ENCODE peak calls at places on chromosomes 5 and 9, in six cellular contexts. V is GM12891, O is HepG2, T is K562, Y is GM12878, N is H1. S is an unnamed sample.

GRCh38 chr5:173781432-173781825 is 106.7 kb upstream of the CPEB4 start:
- DNase-seq in Y (no peak), N (no peak), O (peak), T (no peak), V (no peak), S (no peak)

GRCh38 chr5:87154191-87154590 is 113.5 kb upstream of the RASA1 start:
- DNase-seq in N (no peak), T (no peak), O (no peak), V (no peak), Y (no peak), S (no peak)

GRCh38 chr9:131169567-131169966 is 44.2 kb downstream of the NUP214 start:
- DNase-seq in N (no peak), V (no peak), Y (no peak), T (no peak), O (no peak), S (no peak)

GRCh38 chr5:150987746-150988145 is 32.6 kb upstream of the GPX3 start:
- DNase-seq in O (no peak), Y (no peak), T (no peak), N (no peak), V (no peak), S (no peak)

GRCh38 chr9:104997536-104997935 is 69.6 kb upstream of the ABCA1 start:
- DNase-seq in Y (no peak), T (no peak), N (no peak), O (no peak), V (no peak), S (no peak)

GRCh38 chr5:99621772-99622681 is 693.2 kb upstream of the CHD1 start:
- DNase-seq in V (no peak), T (no peak), N (no peak), O (no peak), Y (no peak), S (no peak)

GRCh38 chr5:11234501-11234911 is 473.5 kb upstream of the DAP start:
- DNase-seq in O (no peak), Y (no peak), V (no peak), N (no peak), T (no peak), S (no peak)

GRCh38 chr5:154190652-154191304 is at the start of gene GALNT10:
- DNase-seq in O (peak), Y (no peak), N (no peak), V (peak), T (peak), S (peak)

GRCh38 chr9:116193636-116194035 is 40.0 kb downstream of the PAPPA start:
- DNase-seq in V (no peak), O (no peak), Y (no peak), N (no peak), T (no peak), S (no peak)

GRCh38 chr5:40879163-40879942 is 29.9 kb upstream of the C7 start:
- DNase-seq in Y (no peak), T (peak), V (peak), N (no peak), O (peak), S (no peak)

GRCh38 chr9:111431684-111432083 is 52.5 kb downstream of the ECPAS start:
- DNase-seq in V (no peak), N (no peak), Y (no peak), T (no peak), O (no peak), S (no peak)

GRCh38 chr5:10564838-10565784 is 1.2 kb downstream of the ANKRD33B start:
- DNase-seq in N (no peak), T (no peak), O (no peak), Y (no peak), V (no peak), S (no peak)

GRCh38 chr9:89825648-89826047 is 220.8 kb downstream of the GADD45G start:
- DNase-seq in N (no peak), Y (no peak), V (no peak), T (no peak), O (no peak), S (no peak)

GRCh38 chr5:126449751-126450271 is 26.6 kb downstream of the GRAMD2B start:
- DNase-seq in V (no peak), N (no peak), T (peak), Y (peak), O (no peak), S (no peak)

GRCh38 chr9:121201045-121201737 is 478 bp downstream of the RAB14 start:
- DNase-seq in V (peak), O (no peak), T (peak), N (no peak), Y (no peak), S (peak)

GRCh38 chr9:121837113-121838010 is 185.9 kb downstream of the DAB2IP start:
- DNase-seq in V (no peak), T (no peak), N (no peak), O (no peak), Y (no peak), S (no peak)

GRCh38 chr5:147095740-147096139 is 139.1 kb upstream of the STK32A start:
- DNase-seq in V (no peak), Y (no peak), N (no peak), O (no peak), T (no peak), S (no peak)

GRCh38 chr5:59133801-59134261 is 551.0 kb downstream of the RAB3C start:
- DNase-seq in Y (no peak), V (no peak), N (no peak), T (no peak), O (no peak), S (no peak)

GRCh38 chr9:4904322-4905134 is 80.5 kb upstream of the JAK2 start:
- DNase-seq in O (no peak), Y (no peak), N (no peak), V (no peak), T (no peak), S (no peak)

DNA sequence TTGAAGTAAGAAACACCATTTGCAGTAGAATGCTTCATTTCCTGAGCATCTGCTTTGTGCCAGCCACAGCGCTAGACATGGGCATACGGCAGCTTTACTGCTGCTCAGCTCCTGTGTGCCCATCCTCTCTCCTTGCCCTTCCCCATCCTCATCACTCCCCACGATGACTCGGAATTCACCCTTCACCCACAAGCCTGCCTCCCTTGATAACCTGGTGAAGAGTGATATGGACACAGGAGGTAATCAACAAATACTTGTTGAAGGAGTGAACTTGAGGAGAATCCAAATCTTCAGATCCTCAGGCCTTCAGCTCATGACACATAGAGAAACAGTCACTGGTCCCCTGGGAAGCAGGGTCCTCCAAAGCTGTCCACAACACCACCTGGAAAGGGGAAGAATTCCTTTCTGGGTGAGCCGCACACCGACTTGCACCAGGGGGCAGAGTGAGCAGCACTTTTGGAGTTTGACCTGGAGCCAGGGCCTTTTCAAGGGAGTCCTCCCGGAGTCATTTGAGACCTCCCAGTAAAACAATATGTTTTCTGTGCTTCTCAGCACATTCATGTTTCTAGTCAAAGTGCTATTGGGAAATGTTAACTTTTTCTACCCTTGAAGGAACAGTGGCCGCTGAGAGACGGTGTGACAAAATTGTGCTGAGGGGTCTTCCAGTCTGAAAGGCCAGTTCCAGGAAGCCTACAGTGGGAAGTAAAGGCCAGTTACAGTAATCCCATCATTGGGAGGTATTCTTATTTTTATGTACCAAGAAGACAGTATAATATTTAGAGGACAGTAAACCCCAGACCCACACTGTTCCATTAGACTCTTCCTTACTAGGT is 332.3 kb downstream of the CWC27 start:
- DNase-seq in Y (no peak), V (no peak), O (peak), N (peak), T (peak), S (no peak)
- TF ChIP-seq POLR2A in Y (no peak), V (no peak), O (no peak), N (no peak), T (no peak), S (no peak)

GRCh38 chr9:99431103-99431502 is 209.0 kb downstream of the SEC61B start:
- DNase-seq in T (no peak), Y (no peak), N (no peak), O (no peak), V (no peak), S (no peak)
- TF ChIP-seq TAF1 in T (no peak), Y (no peak), N (no peak), O (no peak), V (no peak), S (no peak)

GRCh38 chr9:132409828-132410528 is at the start of gene CFAP77:
- DNase-seq in V (peak), O (peak), Y (no peak), T (peak), N (no peak), S (peak)
- TF ChIP-seq POLR2A in V (no peak), O (no peak), Y (no peak), T (no peak), N (no peak), S (no peak)

GRCh38 chr5:179422840-179423523 is 77.7 kb upstream of the ADAMTS2 start:
- DNase-seq in O (no peak), N (no peak), T (no peak), Y (no peak), V (no peak), S (no peak)

GRCh38 chr5:179418972-179419371 is 73.7 kb upstream of the ADAMTS2 start:
- DNase-seq in N (no peak), V (no peak), T (no peak), O (no peak), Y (no peak), S (no peak)

GRCh38 chr5:179420476-179420875 is 75.2 kb upstream of the ADAMTS2 start:
- DNase-seq in O (no peak), N (no peak), Y (no peak), V (no peak), T (no peak), S (no peak)

GRCh38 chr5:179421156-179421895 is 76.1 kb upstream of the ADAMTS2 start:
- DNase-seq in O (no peak), N (no peak), Y (no peak), V (no peak), T (no peak), S (no peak)

DNA sequence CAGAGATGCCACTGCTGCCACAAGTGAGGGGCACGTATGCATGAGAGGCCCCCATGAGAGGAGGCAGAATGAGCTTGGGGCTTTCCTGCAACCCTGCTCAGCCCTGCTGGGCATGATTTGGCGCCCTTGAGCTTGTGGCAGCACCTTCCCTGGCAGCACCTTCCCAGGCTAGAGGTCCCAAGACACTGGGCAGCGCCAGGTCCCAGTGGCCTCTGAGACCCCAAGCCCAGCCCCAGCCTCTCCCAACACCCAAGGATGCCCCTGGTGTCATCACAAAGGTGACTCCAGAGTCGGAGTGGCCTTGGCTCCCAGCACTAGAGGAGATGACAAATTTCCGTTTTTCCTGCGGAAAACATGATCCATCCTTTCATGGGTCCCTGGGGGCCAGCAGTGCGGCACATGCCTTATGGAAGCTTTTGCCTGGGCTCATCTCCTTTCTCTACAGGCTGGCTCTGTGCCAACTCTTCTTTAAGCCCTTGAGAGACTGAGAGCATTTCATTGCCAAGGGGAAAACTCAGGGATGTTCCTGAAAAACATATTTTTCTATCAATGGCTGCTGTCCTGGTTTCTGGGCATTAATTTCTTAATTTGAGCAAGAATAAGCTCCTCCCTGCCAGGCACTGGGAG is 77.1 kb upstream of the ADAMTS2 start:
- DNase-seq in V (no peak), Y (no peak), O (no peak), N (no peak), T (no peak), S (no peak)
- TF ChIP-seq TAF1 in V (no peak), Y (no peak), O (no peak), N (no peak), T (no peak), S (no peak)

DNA sequence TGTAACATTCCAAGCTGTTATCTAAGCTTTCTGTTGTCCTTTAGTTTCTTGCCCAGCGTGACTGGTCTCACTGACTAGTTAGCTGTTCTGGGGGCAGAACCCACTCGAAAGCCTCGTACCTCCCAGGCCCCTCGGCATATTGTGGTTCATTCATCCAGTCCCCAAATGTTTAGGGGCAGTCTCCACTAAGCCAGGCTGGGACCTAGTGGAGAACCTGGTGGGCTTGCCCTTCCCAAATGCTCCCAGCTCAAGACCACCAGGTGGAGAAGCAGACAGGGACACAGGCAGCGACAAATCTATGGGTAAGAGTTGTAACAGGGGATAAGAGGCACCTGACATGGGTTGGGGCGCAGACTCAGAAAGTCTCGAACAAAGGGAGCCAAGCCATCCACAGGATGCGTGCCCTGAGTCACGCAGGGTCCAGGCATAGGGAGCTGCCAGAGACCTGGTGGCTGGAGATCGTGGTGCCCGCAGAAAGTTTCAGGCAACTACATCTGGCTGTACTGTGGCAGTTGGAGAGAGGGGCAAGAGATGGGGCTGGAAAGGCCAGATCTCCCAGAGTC is 851 bp upstream of the EEIG1 start:
- DNase-seq in T (no peak), Y (no peak), O (no peak), V (no peak), N (no peak), S (no peak)
- TF ChIP-seq POLR2A in T (no peak), Y (no peak), O (no peak), V (no peak), N (no peak), S (no peak)

GRCh38 chr5:54736003-54736797 is 218.6 kb downstream of the SNX18 start:
- DNase-seq in O (no peak), V (no peak), T (peak), Y (no peak), N (no peak), S (no peak)

GRCh38 chr5:54727874-54728273 is 210.3 kb downstream of the SNX18 start:
- DNase-seq in Y (no peak), V (no peak), N (no peak), O (no peak), T (no peak), S (no peak)

GRCh38 chr5:54733101-54733500 is 215.5 kb downstream of the SNX18 start:
- DNase-seq in N (no peak), Y (no peak), T (no peak), V (no peak), O (no peak), S (no peak)

DNA sequence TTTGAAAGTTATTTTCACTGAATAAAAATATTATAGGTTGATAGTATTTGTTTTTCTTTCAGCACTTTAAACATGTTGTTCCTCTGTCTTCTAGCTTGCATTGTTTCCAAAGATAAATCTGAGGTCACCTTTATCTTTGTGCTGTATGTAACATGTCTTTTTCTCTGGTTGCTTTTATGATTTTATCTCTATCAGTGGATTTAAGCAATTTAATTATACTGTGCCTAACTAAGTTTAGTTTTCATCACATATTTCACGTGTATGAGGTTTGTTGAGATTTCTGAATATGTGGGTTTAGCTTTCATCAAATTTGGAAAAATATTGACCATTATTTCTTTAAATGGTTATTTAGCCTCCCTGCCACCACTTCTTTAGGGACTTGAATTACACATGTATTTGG is 214.5 kb downstream of the SNX18 start:
- DNase-seq in N (no peak), T (no peak), V (no peak), O (no peak), Y (no peak), S (no peak)
- TF ChIP-seq TAF1 in N (no peak), T (no peak), V (no peak), O (no peak), Y (no peak), S (no peak)

DNA sequence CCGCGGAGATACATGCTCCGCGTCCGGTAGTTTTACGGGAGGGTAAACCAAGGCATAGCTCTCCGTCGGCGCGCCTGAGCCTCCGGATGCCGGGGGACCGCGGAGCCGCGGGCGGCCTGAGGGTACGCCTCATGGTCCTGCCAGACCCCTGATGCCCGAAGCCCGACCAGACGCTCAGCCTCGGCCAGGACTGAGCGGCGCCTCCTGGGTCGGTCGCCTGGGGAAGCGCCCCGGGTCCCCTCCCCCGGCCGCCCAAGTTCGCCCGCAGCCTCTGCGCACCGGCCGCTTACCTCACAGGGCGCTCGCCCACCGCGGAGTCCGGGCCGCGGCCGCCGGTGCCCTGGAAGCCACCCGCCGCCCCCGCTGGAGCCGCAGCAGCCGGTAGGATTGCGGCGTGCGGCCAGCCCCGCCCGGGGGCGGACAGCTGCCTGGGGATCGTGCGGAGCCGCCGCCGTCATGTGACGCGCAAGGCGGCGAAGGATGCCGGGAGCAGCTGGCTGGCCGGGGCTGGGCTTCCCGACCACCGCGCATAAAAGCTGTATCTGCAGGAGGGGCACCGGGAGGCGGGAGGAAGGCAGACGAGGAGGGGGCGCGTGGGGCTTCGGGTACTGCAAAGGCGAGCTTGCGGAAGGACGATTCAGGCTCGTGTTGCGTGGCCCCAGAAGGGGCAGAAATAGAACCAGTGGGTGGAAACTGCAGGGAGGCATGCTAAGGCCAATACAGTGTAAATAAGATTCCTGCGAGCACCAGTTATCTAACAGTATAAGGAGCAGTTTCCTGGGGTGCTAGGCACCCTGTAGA is at the start of gene FBXO10:
- DNase-seq in O (no peak), T (no peak), Y (no peak), V (peak), N (peak), S (peak)
- TF ChIP-seq POLR2A in O (peak), T (no peak), Y (peak), V (no peak), N (peak), S (peak)

GRCh38 chr5:157913575-157913974 is 54.6 kb upstream of the CLINT1 start:
- DNase-seq in T (no peak), V (no peak), N (no peak), O (no peak), Y (no peak), S (no peak)

GRCh38 chr5:157911568-157911967 is 52.6 kb upstream of the CLINT1 start:
- DNase-seq in O (no peak), T (peak), V (no peak), Y (no peak), N (no peak), S (no peak)

GRCh38 chr5:157914389-157914788 is 55.4 kb upstream of the CLINT1 start:
- DNase-seq in N (no peak), O (no peak), Y (no peak), V (no peak), T (no peak), S (no peak)

GRCh38 chr5:157915638-157916037 is 56.7 kb upstream of the CLINT1 start:
- DNase-seq in O (peak), V (no peak), N (no peak), Y (no peak), T (peak), S (no peak)

GRCh38 chr5:157912621-157913325 is 53.8 kb upstream of the CLINT1 start:
- DNase-seq in T (no peak), N (no peak), O (no peak), Y (peak), V (no peak), S (no peak)
- TF ChIP-seq TAF1 in T (no peak), N (no peak), O (no peak), Y (no peak), V (no peak), S (no peak)

DNA sequence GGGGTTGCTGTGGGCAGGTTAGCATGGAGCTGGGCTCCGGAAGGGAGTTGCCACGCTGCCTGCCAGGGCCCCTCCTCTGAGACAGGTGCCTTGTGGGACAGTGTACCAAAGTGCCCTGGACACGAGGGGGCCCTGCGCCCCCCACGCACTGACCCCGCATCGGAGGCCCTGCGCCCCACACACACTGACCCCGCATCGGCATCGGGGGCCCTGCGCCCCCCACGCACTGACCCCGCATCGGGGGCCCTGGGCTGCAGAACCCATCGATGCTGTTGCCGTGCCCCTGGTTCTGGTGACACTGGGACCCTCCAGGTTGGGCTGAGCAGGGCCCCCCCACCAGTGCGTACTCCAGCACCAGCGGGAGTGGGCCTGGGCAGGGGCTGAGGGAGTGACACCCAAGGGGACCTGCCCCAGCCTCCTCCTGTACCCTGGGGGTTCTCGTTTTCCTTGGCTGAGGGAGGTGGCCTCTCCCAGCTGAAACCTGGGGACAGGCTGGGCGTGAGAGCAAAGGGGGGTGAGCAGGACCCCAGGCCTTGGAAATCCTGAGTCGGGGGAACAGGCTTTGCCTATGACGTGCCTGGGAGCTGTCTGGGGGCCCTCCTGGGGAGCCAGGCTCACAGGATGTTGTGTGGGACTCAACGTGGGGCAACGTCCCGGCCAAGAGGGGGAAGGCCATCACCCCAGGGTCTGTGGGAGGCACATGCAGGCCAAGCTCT is 6.9 kb downstream of the SAPCD2 start:
- DNase-seq in V (no peak), O (no peak), N (no peak), T (no peak), Y (no peak), S (no peak)
- TF ChIP-seq POLR2A in V (no peak), O (no peak), N (no peak), T (no peak), Y (no peak), S (no peak)

S was measured in GM12892.